ENCODE peak calls at places on chromosomes 11 and 22, in six cellular contexts. V, F, K, E, O and L are unnamed samples.

GRCh38 chr11:57547854-57548377 is 10.5 kb downstream of the SMTNL1 start:
- ATAC-seq in E (peak), V (no peak), F (no peak), K (no peak), O (no peak), L (no peak)

GRCh38 chr11:9639985-9640384 is 23.9 kb upstream of the SWAP70 start:
- ATAC-seq in K (no peak), E (no peak), O (no peak), V (peak), F (no peak), L (peak)

GRCh38 chr11:44446341-44446712 is 119.1 kb upstream of the CD82 start:
- ATAC-seq in E (no peak), K (no peak), F (peak), O (peak), V (no peak), L (no peak)

GRCh38 chr22:46970411-46971123 is 208.1 kb downstream of the TBC1D22A start:
- ATAC-seq in V (no peak), F (no peak), K (peak), E (no peak), O (no peak), L (no peak)

GRCh38 chr22:17946691-17947367 is 77.5 kb downstream of the MICAL3 start:
- ATAC-seq in K (no peak), O (no peak), F (no peak), E (peak), V (no peak), L (no peak)

GRCh38 chr22:20490183-20490940 is 5.2 kb downstream of the KLHL22 start:
- ATAC-seq in O (no peak), E (no peak), F (no peak), K (no peak), V (no peak), L (no peak)

GRCh38 chr11:26283852-26284421 is 48.0 kb upstream of the ANO3 start:
- ATAC-seq in E (peak), K (peak), F (peak), O (no peak), V (no peak), L (no peak)

GRCh38 chr22:29883831-29884139 is 811 bp downstream of the MTMR3 start:
- ATAC-seq in F (no peak), O (no peak), E (no peak), V (no peak), K (no peak), L (no peak)

GRCh38 chr11:128726464-128727139 is 32.7 kb downstream of the FLI1 start:
- ATAC-seq in F (no peak), V (peak), E (peak), K (no peak), O (no peak), L (peak)

GRCh38 chr22:41347066-41347859 is 34.5 kb upstream of the TEF start:
- ATAC-seq in F (no peak), K (no peak), E (no peak), O (no peak), V (no peak), L (no peak)

GRCh38 chr11:122253541-122254317 is 137.7 kb upstream of the BLID start:
- ATAC-seq in V (peak), O (no peak), F (no peak), K (no peak), E (no peak), L (no peak)

GRCh38 chr11:106493751-106494150 is 416.3 kb downstream of the AASDHPPT start:
- ATAC-seq in O (no peak), E (no peak), V (no peak), F (no peak), K (no peak), L (no peak)

GRCh38 chr22:48535868-48536690 is 1291.6 kb downstream of the BRD1 start:
- ATAC-seq in O (no peak), V (no peak), K (no peak), E (no peak), F (no peak), L (no peak)

GRCh38 chr22:32864041-32864440 is 62.5 kb downstream of the TIMP3 start:
- ATAC-seq in K (no peak), O (no peak), E (no peak), F (no peak), V (no peak), L (no peak)

GRCh38 chr11:118212781-118213565 is 11.8 kb downstream of the JAML start:
- ATAC-seq in F (no peak), V (peak), E (no peak), O (no peak), K (no peak), L (no peak)

GRCh38 chr11:8267831-8268529 is 4.3 kb upstream of the LMO1 start:
- ATAC-seq in V (peak), E (peak), F (peak), O (no peak), K (peak), L (peak)

GRCh38 chr11:95680169-95680929 is 109.2 kb downstream of the FAM76B start:
- ATAC-seq in F (peak), K (no peak), V (peak), O (peak), E (peak), L (peak)

GRCh38 chr22:25051983-25052710 is 99.6 kb downstream of the KIAA1671 start:
- ATAC-seq in F (no peak), V (no peak), K (peak), O (no peak), E (no peak), L (no peak)

GRCh38 chr11:125226701-125227100 is 62.1 kb downstream of the PKNOX2 start:
- ATAC-seq in F (no peak), V (peak), K (no peak), O (no peak), E (no peak), L (no peak)

GRCh38 chr11:14259870-14260269 is 99.1 kb downstream of the RRAS2 start:
- ATAC-seq in E (peak), V (no peak), O (no peak), K (peak), F (no peak), L (no peak)

GRCh38 chr11:72308226-72309073 is 64.5 kb upstream of the PHOX2A start:
- ATAC-seq in V (no peak), F (no peak), E (peak), O (peak), K (no peak), L (no peak)

GRCh38 chr11:70100283-70100610 is 22.1 kb downstream of the ANO1 start:
- ATAC-seq in K (no peak), V (no peak), E (no peak), O (no peak), F (no peak), L (no peak)

GRCh38 chr11:115606223-115607220 is 102.3 kb upstream of the CADM1 start:
- ATAC-seq in V (no peak), O (no peak), K (no peak), F (no peak), E (no peak), L (no peak)

GRCh38 chr11:122843281-122844150 is 5.2 kb downstream of the CRTAM start:
- ATAC-seq in V (peak), O (no peak), E (peak), K (peak), F (no peak), L (no peak)

GRCh38 chr11:104908186-104908531 is 9.9 kb upstream of the CASP12 start:
- ATAC-seq in V (no peak), E (no peak), F (no peak), O (no peak), K (no peak), L (no peak)

GRCh38 chr11:12392672-12393071 is 15.3 kb downstream of the PARVA start:
- ATAC-seq in O (no peak), E (no peak), F (no peak), V (no peak), K (no peak), L (no peak)

GRCh38 chr11:12389676-12390075 is 12.3 kb downstream of the PARVA start:
- ATAC-seq in F (no peak), E (no peak), O (no peak), K (no peak), V (no peak), L (no peak)

GRCh38 chr11:12388939-12389670 is 11.7 kb downstream of the PARVA start:
- ATAC-seq in V (no peak), O (no peak), K (no peak), E (no peak), F (peak), L (no peak)

GRCh38 chr11:12390258-12390657 is 12.9 kb downstream of the PARVA start:
- ATAC-seq in F (peak), V (peak), K (no peak), O (no peak), E (no peak), L (no peak)

DNA sequence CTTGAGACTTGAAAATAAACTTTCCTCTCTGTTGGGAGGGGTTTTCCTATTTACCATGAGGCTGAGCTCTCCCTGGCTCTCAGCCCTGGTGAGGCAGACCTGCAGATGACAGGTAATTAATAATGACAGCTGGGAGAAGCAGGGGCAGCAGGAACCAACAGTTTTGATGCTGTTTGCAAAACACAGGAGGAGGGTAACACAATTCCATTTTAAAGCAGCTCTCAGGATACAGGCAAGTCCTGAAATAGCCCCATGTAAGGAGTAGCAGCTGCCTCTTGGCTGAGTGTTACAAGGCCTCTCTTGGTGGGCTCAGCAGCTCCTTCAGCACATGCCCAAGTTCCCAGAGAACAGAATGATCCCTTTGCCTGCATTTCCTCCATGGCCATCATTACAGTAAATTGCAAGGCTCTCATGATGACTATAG is 13.3 kb downstream of the PARVA start:
- ATAC-seq in V (peak), F (peak), E (no peak), O (no peak), K (no peak), L (peak)
- TF ChIP-seq EP300 in V (no peak), F (no peak), E (no peak), O (no peak), K (no peak), L (no peak)

GRCh38 chr11:119339581-119340334 is 925 bp downstream of the C1QTNF5 start:
- ATAC-seq in O (peak), F (peak), K (peak), V (peak), E (peak), L (peak)
- TF ChIP-seq POLR2A in O (no peak), F (no peak), K (no peak), V (peak), E (no peak), L (no peak)

DNA sequence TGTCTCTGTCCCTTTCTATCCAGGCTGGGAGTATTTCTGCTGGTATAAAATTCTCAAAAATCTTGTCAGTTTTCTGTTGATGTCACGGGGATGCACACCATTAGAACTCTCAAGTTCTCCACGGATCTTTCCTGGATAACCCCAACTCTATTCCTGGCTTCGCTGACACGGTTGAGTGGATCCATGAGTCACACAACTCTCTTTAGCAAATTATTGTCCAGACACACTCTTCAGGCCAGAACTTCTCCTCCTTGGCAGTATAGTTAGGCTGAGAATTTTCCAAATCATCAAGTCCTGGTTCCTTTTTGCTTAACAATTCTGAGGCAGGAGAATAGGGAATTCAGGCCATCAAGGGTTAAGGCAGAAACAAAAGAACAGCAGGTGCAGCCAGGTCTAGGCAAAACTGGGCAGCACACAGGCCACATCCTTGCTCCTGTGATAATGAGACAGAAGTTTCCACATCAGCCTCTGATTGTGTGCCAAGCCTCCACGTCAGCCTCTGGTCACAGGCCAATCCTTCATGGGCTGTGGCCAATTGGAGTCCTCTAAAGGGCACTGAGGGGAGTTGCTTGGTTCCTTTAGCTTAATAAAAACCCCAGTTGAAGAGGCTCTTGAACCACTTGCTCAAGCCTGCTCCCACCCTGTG is 5.7 kb upstream of the ACAT1 start:
- ATAC-seq in K (peak), E (peak), O (peak), V (peak), F (peak), L (peak)
- TF ChIP-seq EP300 in K (no peak), E (no peak), O (no peak), V (no peak), F (no peak), L (no peak)

GRCh38 chr22:38698407-38699094 is 2.2 kb downstream of the JOSD1 start:
- ATAC-seq in K (no peak), F (no peak), E (no peak), O (no peak), V (no peak), L (no peak)

GRCh38 chr22:38699143-38699542 is 1.6 kb downstream of the JOSD1 start:
- ATAC-seq in F (no peak), K (no peak), V (no peak), E (no peak), O (no peak), L (no peak)

GRCh38 chr22:38700271-38700788 is 413 bp downstream of the JOSD1 start:
- ATAC-seq in F (peak), E (peak), V (peak), O (peak), K (peak), L (peak)

GRCh38 chr22:38699784-38700183 is 959 bp downstream of the JOSD1 start:
- ATAC-seq in K (no peak), O (no peak), E (no peak), F (no peak), V (no peak), L (no peak)

GRCh38 chr22:38700789-38701628 is at the start of gene JOSD1:
- ATAC-seq in E (peak), O (peak), K (peak), F (peak), V (peak), L (peak)
- TF ChIP-seq POLR2A in E (peak), O (peak), K (peak), F (peak), V (peak), L (peak)

GRCh38 chr11:111911563-111912401 is at the start of gene CRYAB:
- ATAC-seq in O (peak), K (peak), V (peak), E (no peak), F (peak), L (peak)

GRCh38 chr11:111913031-111913861 is 712 bp downstream of the HSPB2 start:
- ATAC-seq in O (no peak), V (peak), F (no peak), K (peak), E (no peak), L (no peak)

GRCh38 chr11:111912535-111912934 is at the start of gene HSPB2:
- ATAC-seq in O (no peak), V (peak), K (no peak), F (no peak), E (no peak), L (no peak)

GRCh38 chr11:111916768-111917167 is 1.9 kb upstream of the C11orf52 start:
- ATAC-seq in F (no peak), E (no peak), V (no peak), K (no peak), O (no peak), L (no peak)

GRCh38 chr11:111913997-111914396 is 1.5 kb downstream of the HSPB2 start:
- ATAC-seq in V (peak), F (no peak), K (no peak), O (no peak), E (no peak), L (peak)
- TF ChIP-seq EP300 in V (no peak), F (no peak), K (no peak), O (no peak), E (no peak), L (no peak)

DNA sequence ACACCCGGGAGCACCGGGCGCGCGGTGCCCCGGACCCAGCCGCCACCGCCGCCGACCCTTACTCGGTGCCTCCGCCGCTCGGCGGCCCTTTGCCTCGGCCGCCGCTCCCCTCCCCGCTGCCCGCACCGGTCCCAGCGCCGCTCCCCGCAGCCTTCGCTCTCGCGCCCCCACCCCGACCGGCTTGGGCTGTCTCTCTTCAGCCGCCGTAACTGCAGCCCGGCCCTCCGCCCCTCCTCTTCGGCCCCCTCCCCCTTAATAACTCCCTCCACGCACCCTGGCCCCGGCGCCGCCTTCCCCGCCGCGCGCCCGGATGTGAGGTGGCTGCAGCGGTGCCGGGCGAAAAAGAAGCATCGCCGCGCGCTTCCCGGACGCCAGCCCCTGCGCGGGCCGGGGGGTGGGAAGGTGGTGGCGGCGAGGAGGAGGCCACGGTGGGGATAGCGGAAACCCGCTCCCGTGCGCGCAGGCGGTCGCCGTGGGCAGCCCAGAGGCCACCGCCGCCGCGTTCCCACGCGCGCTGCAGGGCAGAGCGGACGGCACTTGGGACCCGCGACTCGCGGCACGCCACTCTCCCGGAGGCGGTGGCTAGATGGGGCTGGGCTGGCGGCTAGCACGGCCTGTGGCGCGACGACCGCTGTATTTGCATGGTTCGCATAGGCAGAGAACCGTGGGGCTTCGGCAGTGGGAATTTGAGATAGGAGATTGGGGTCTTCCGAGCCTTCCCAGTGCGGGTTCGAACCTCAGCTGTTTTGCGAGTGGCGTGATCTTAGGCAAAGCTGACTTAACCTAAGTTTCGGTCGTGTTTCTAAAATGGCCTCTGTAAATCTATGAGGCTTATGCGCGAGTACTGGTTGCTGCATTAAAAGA is at the start of gene EIF4ENIF1:
- ATAC-seq in V (peak), O (peak), E (peak), F (peak), K (peak), L (peak)
- TF ChIP-seq POLR2A in V (peak), O (peak), E (peak), F (peak), K (no peak), L (peak)

DNA sequence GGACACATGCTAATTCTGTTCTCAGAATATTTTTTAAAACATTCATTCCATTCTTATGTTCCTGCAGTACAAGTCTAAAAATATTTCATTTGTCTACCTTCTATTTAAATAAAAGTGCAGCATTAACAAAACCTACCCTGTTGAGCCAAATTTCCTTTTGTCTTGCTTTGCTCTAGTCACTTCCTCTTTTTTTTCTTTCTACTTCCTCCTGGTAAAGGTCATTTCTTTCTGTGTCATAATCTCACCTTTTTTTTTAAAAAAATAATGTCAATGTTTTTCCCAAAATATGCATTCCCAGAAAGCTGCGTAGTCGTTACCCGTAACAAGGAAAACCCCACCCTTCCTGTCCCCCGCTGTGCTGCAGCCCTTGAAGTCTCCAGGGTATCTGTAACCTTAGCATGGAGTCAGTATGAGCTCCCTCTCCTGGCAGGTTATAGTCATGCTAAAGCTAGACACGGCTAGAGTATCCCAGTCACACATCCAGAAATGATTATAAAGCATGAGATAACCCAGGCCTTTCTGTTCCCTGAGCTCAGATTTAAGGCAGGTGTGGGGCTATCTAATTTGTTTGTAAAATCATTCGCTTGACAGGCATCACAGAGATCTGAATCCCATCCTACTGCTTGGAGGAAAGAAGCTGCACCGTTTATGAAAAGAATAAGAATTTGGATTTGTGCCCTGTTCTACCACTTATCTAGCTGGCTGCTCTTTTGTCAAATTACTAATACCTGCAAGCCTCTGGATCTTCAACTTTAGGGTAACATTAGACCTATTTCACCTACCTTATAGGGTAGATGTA is 51.1 kb upstream of the EED start:
- ATAC-seq in K (peak), V (peak), F (peak), O (peak), E (peak), L (peak)
- TF ChIP-seq EP300 in K (no peak), V (no peak), F (no peak), O (peak), E (no peak), L (no peak)

GRCh38 chr11:10750838-10751580 is at the start of gene CTR9:
- ATAC-seq in E (peak), F (peak), K (peak), O (peak), V (peak), L (peak)
- TF ChIP-seq POLR2A in E (peak), F (peak), K (peak), O (peak), V (peak), L (peak)

DNA sequence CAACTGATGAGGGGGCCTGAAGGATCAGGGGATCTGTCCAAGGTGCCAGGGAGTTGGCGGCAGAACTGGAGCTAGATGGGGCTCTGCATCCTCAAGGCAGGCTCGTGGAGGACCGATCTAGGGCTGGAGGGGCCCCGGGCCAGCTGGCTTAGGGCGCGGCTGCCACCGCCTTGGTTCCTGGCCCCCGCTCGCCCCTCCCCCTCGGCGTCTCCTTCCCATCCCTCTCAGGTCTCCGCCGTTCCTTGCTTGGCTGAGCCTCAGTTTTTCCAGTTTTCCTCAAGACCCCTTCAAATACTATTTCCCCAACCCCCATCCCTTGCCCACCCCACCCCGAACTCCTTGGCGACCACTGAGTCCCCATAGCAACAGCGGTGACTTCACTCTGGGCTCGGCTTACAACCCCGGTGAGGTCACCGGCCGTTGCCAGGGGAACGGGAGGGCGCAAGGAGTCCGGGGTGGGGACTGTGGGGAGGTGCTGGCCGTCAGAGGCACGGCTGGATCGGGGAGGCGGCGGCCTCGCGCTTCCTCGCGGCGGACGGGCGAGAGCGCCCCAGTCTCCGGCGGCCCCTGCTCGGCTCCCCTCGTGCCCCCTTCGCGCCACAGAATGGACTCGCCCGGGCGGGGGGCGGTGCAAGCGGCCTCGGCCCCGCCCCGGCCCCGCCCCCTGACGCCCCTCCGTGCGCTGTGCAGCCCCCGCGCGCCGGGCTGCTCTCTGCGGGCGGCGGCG is 7.5 kb downstream of the FREY1 start:
- ATAC-seq in E (peak), F (peak), K (peak), O (peak), V (peak), L (peak)
- TF ChIP-seq EP300 in E (no peak), F (no peak), K (no peak), O (peak), V (no peak), L (no peak)